ENCODE peak calls at places on chromosome 6, in four cellular contexts. One of them, this sample, is unnamed.

GRCh38 chr6:131029661-131030297 is 33.3 kb downstream of the EPB41L2 start:
- DNase-seq in neural progenitor cell: peak; percentile 40
- DNase-seq in activated T-helper 2 cell treated with anti-CD3 and anti-CD28 coated beads, Interferon-gamma antibody, Interleukin-2, Interleukin-4, amounts not matched to agents 10 μg/mL and 5 μg/mL and 100 μg/mL, durations not matched to agents 14 hours and 24 hours and 36 hours: no peak
- DNase-seq in HCEC 1CT: peak; percentile 64
- DNase-seq in this sample: no peak

GRCh38 chr6:30200551-30201281 is 12.5 kb downstream of the TRIM26 start:
- DNase-seq in neural progenitor cell: no peak
- DNase-seq in HCEC 1CT: no peak
- DNase-seq in activated T-helper 2 cell treated with anti-CD3 and anti-CD28 coated beads, Interferon-gamma antibody, Interleukin-2, Interleukin-4, amounts not matched to agents 10 μg/mL and 5 μg/mL and 100 μg/mL, durations not matched to agents 14 hours and 24 hours and 36 hours: no peak
- DNase-seq in this sample: no peak

GRCh38 chr6:154361476-154361875 is 4.9 kb upstream of the IPCEF1 start:
- DNase-seq in activated T-helper 2 cell treated with anti-CD3 and anti-CD28 coated beads, Interferon-gamma antibody, Interleukin-2, Interleukin-4, amounts not matched to agents 10 μg/mL and 5 μg/mL and 100 μg/mL, durations not matched to agents 14 hours and 24 hours and 36 hours: no peak
- DNase-seq in neural progenitor cell: no peak
- DNase-seq in HCEC 1CT: no peak
- DNase-seq in this sample: no peak

GRCh38 chr6:13188306-13188705 is 140.0 kb downstream of the TBC1D7 start:
- DNase-seq in neural progenitor cell: peak; percentile 65
- DNase-seq in HCEC 1CT: no peak
- DNase-seq in activated T-helper 2 cell treated with anti-CD3 and anti-CD28 coated beads, Interferon-gamma antibody, Interleukin-2, Interleukin-4, amounts not matched to agents 10 μg/mL and 5 μg/mL and 100 μg/mL, durations not matched to agents 14 hours and 24 hours and 36 hours: no peak
- DNase-seq in this sample: no peak

GRCh38 chr6:31559958-31560696 is 12.0 kb upstream of the LTA start:
- DNase-seq in neural progenitor cell: no peak
- DNase-seq in HCEC 1CT: peak; percentile 80
- DNase-seq in activated T-helper 2 cell treated with anti-CD3 and anti-CD28 coated beads, Interferon-gamma antibody, Interleukin-2, Interleukin-4, amounts not matched to agents 10 μg/mL and 5 μg/mL and 100 μg/mL, durations not matched to agents 14 hours and 24 hours and 36 hours: no peak
- DNase-seq in this sample: no peak

GRCh38 chr6:56856036-56856580 is 98.8 kb upstream of the BEND6 start:
- DNase-seq in activated T-helper 2 cell treated with anti-CD3 and anti-CD28 coated beads, Interferon-gamma antibody, Interleukin-2, Interleukin-4, amounts not matched to agents 10 μg/mL and 5 μg/mL and 100 μg/mL, durations not matched to agents 14 hours and 24 hours and 36 hours: no peak
- DNase-seq in HCEC 1CT: no peak
- DNase-seq in neural progenitor cell: peak; percentile 51
- DNase-seq in this sample: no peak

GRCh38 chr6:144710207-144710606 is 425.1 kb downstream of the UTRN start:
- DNase-seq in neural progenitor cell: no peak
- DNase-seq in activated T-helper 2 cell treated with anti-CD3 and anti-CD28 coated beads, Interferon-gamma antibody, Interleukin-2, Interleukin-4, amounts not matched to agents 10 μg/mL and 5 μg/mL and 100 μg/mL, durations not matched to agents 14 hours and 24 hours and 36 hours: no peak
- DNase-seq in HCEC 1CT: peak; percentile 89
- DNase-seq in this sample: no peak

GRCh38 chr6:19694697-19695096 is 142.5 kb upstream of the ID4 start:
- DNase-seq in activated T-helper 2 cell treated with anti-CD3 and anti-CD28 coated beads, Interferon-gamma antibody, Interleukin-2, Interleukin-4, amounts not matched to agents 10 μg/mL and 5 μg/mL and 100 μg/mL, durations not matched to agents 14 hours and 24 hours and 36 hours: no peak
- DNase-seq in neural progenitor cell: peak; percentile 19
- DNase-seq in HCEC 1CT: no peak
- DNase-seq in this sample: no peak

GRCh38 chr6:30752164-30752927 is 8.0 kb upstream of the IER3 start:
- DNase-seq in neural progenitor cell: no peak
- DNase-seq in HCEC 1CT: peak; percentile 100
- DNase-seq in activated T-helper 2 cell treated with anti-CD3 and anti-CD28 coated beads, Interferon-gamma antibody, Interleukin-2, Interleukin-4, amounts not matched to agents 10 μg/mL and 5 μg/mL and 100 μg/mL, durations not matched to agents 14 hours and 24 hours and 36 hours: no peak
- DNase-seq in this sample: no peak

GRCh38 chr6:138523347-138524210 is 24.3 kb upstream of the NHSL1 start:
- DNase-seq in neural progenitor cell: no peak
- DNase-seq in HCEC 1CT: no peak
- DNase-seq in activated T-helper 2 cell treated with anti-CD3 and anti-CD28 coated beads, Interferon-gamma antibody, Interleukin-2, Interleukin-4, amounts not matched to agents 10 μg/mL and 5 μg/mL and 100 μg/mL, durations not matched to agents 14 hours and 24 hours and 36 hours: no peak
- DNase-seq in this sample: no peak

GRCh38 chr6:158029668-158030230 is 48.1 kb downstream of the SYNJ2 start:
- DNase-seq in HCEC 1CT: no peak
- DNase-seq in activated T-helper 2 cell treated with anti-CD3 and anti-CD28 coated beads, Interferon-gamma antibody, Interleukin-2, Interleukin-4, amounts not matched to agents 10 μg/mL and 5 μg/mL and 100 μg/mL, durations not matched to agents 14 hours and 24 hours and 36 hours: no peak
- DNase-seq in neural progenitor cell: no peak
- DNase-seq in this sample: no peak

GRCh38 chr6:164795091-164795490 is 514.3 kb downstream of the C6orf118 start:
- DNase-seq in HCEC 1CT: no peak
- DNase-seq in activated T-helper 2 cell treated with anti-CD3 and anti-CD28 coated beads, Interferon-gamma antibody, Interleukin-2, Interleukin-4, amounts not matched to agents 10 μg/mL and 5 μg/mL and 100 μg/mL, durations not matched to agents 14 hours and 24 hours and 36 hours: no peak
- DNase-seq in neural progenitor cell: no peak
- DNase-seq in this sample: peak; percentile 38

GRCh38 chr6:50925981-50926380 is 107.3 kb downstream of the TFAP2B start:
- DNase-seq in HCEC 1CT: no peak
- DNase-seq in activated T-helper 2 cell treated with anti-CD3 and anti-CD28 coated beads, Interferon-gamma antibody, Interleukin-2, Interleukin-4, amounts not matched to agents 10 μg/mL and 5 μg/mL and 100 μg/mL, durations not matched to agents 14 hours and 24 hours and 36 hours: no peak
- DNase-seq in neural progenitor cell: no peak
- DNase-seq in this sample: no peak

GRCh38 chr6:113858605-113859348 is 1.6 kb downstream of the MARCKS start:
- DNase-seq in activated T-helper 2 cell treated with anti-CD3 and anti-CD28 coated beads, Interferon-gamma antibody, Interleukin-2, Interleukin-4, amounts not matched to agents 10 μg/mL and 5 μg/mL and 100 μg/mL, durations not matched to agents 14 hours and 24 hours and 36 hours: peak; percentile 75
- DNase-seq in HCEC 1CT: peak; percentile 78
- DNase-seq in neural progenitor cell: peak; percentile 96
- DNase-seq in this sample: peak; percentile 93

GRCh38 chr6:72651967-72652956 is 30.4 kb downstream of the KCNQ5 start:
- DNase-seq in activated T-helper 2 cell treated with anti-CD3 and anti-CD28 coated beads, Interferon-gamma antibody, Interleukin-2, Interleukin-4, amounts not matched to agents 10 μg/mL and 5 μg/mL and 100 μg/mL, durations not matched to agents 14 hours and 24 hours and 36 hours: no peak
- DNase-seq in HCEC 1CT: no peak
- DNase-seq in neural progenitor cell: no peak
- DNase-seq in this sample: no peak

GRCh38 chr6:84220809-84221409 is 6.5 kb downstream of the CEP162 start:
- DNase-seq in HCEC 1CT: peak; percentile 27
- DNase-seq in neural progenitor cell: peak; percentile 15
- DNase-seq in activated T-helper 2 cell treated with anti-CD3 and anti-CD28 coated beads, Interferon-gamma antibody, Interleukin-2, Interleukin-4, amounts not matched to agents 10 μg/mL and 5 μg/mL and 100 μg/mL, durations not matched to agents 14 hours and 24 hours and 36 hours: no peak
- DNase-seq in this sample: peak; percentile 18